ENCODE peak calls at places on chromosomes 6 and 20, in ten cellular contexts. F, N, S, O, X, I, D, E, U and Q are unnamed samples. For H3K4me1, the result is how much of the 10 kb centered on the place peaks cover.

GRCh38 chr6:82080767-82081166 is 166.8 kb downstream of the IBTK start:
- DNase-seq in I (no peak), N (peak), U (no peak), E (no peak), O (no peak), F (no peak), X (peak), S (no peak), D (no peak), Q (no peak)

GRCh38 chr6:130697661-130698535 is 129.3 kb upstream of the SMLR1 start:
- DNase-seq in N (peak), I (no peak), D (peak), U (no peak), O (peak), X (peak), E (no peak), F (no peak), S (peak), Q (peak)

GRCh38 chr6:64732888-64733287 is 974.1 kb downstream of the EYS start:
- DNase-seq in E (no peak), N (no peak), U (no peak), D (no peak), X (no peak), I (no peak), O (peak), S (no peak), F (no peak), Q (no peak)

GRCh38 chr6:161804804-161805203 is 530.9 kb upstream of the AGPAT4 start:
- DNase-seq in O (no peak), E (no peak), U (no peak), X (peak), N (no peak), F (no peak), D (no peak), I (no peak), S (no peak), Q (peak)

GRCh38 chr20:50260480-50261221 is 70.0 kb downstream of the CEBPB start:
- DNase-seq in N (no peak), E (peak), D (no peak), X (no peak), I (no peak), S (no peak), O (no peak), U (no peak), F (peak), Q (no peak)

GRCh38 chr20:36339646-36340592 is 33.8 kb downstream of the DLGAP4 start:
- DNase-seq in E (peak), I (no peak), N (no peak), O (no peak), D (no peak), S (peak), U (no peak), F (peak), X (no peak), Q (no peak)

GRCh38 chr6:2817778-2818443 is 23.8 kb downstream of the SERPINB1 start:
- DNase-seq in U (no peak), E (no peak), F (no peak), N (peak), S (no peak), X (peak), D (no peak), O (no peak), I (no peak), Q (no peak)

GRCh38 chr6:104698979-104699378 is 160.7 kb downstream of the HACE1 start:
- DNase-seq in S (no peak), E (no peak), D (no peak), X (no peak), O (no peak), N (no peak), F (no peak), U (no peak), I (no peak), Q (no peak)

GRCh38 chr6:105191351-105191750 is 11.5 kb upstream of the POPDC3 start:
- DNase-seq in F (no peak), O (no peak), S (no peak), N (peak), U (no peak), E (no peak), I (no peak), X (no peak), D (no peak), Q (no peak)

GRCh38 chr6:1613631-1614447 is 4.1 kb downstream of the FOXC1 start:
- DNase-seq in S (peak), O (peak), N (peak), U (no peak), F (peak), I (no peak), X (no peak), E (peak), D (no peak), Q (peak)

GRCh38 chr6:94670017-94670416 is 907.3 kb upstream of the MANEA start:
- DNase-seq in N (no peak), X (no peak), F (no peak), I (no peak), U (no peak), D (no peak), O (no peak), E (no peak), S (no peak), Q (no peak)

GRCh38 chr20:48846516-48847492 is 19.0 kb upstream of the PREX1 start:
- DNase-seq in D (no peak), S (peak), U (no peak), F (no peak), N (no peak), E (no peak), O (peak), X (peak), I (no peak), Q (peak)

GRCh38 chr6:43954311-43955131 is 172.7 kb downstream of the MRPL14 start:
- DNase-seq in S (peak), F (peak), U (no peak), N (no peak), O (no peak), X (no peak), D (no peak), E (peak), I (no peak), Q (no peak)
- H3K4me1 ChIP-seq in S (under half), F (under half), U (under half), N (under half), O (under half), X (under half), D (under half), E (under half), I (under half), Q (under half)

GRCh38 chr20:21003902-21004301 is 102.3 kb downstream of the LINC00237 start:
- DNase-seq in O (no peak), S (no peak), E (no peak), D (no peak), N (no peak), F (no peak), X (no peak), I (no peak), U (no peak), Q (no peak)

GRCh38 chr20:21008951-21009350 is 97.2 kb downstream of the LINC00237 start:
- DNase-seq in U (no peak), E (no peak), N (no peak), O (no peak), D (no peak), F (no peak), X (no peak), I (no peak), S (no peak), Q (no peak)

GRCh38 chr20:21006611-21007010 is 99.5 kb downstream of the LINC00237 start:
- DNase-seq in F (no peak), E (no peak), O (no peak), X (no peak), N (no peak), I (no peak), D (no peak), U (no peak), S (no peak), Q (no peak)

GRCh38 chr20:21002486-21002885 is 103.7 kb downstream of the LINC00237 start:
- DNase-seq in I (no peak), O (no peak), N (no peak), X (no peak), S (no peak), F (no peak), D (no peak), E (no peak), U (no peak), Q (no peak)

DNA sequence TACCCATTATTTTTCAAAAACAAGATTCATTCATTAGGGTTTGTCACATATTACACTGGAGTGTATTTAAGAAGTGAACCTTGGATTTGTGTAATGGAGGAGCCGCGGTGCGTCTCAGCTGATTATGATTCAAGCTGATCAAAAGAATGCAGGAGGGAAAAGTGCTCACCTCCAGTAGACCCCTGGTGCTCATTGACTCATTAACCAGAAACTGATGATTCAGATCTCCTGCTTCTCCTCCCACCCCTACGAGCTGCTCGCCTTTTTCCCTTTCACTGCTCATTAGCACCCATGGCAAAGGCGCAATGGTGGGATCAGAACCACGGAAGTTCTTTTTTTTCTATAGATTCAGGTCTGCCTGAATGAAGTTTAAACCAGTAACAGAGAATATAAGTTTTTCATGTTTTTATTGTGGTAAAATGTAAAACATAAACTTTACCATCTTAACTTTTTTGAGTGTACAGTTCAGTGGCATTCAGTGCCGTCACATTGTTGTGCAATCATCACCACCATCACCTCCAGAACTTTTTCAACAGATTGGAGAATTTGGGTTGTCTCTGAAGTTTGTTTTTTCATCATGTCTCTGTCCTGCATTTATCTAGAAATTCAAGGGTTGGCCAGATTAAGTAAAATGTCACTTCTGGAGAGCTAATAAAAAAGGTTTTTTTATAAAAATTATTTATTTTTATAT is 101.6 kb downstream of the LINC00237 start:
- DNase-seq in N (no peak), I (no peak), X (no peak), O (no peak), S (no peak), U (no peak), E (no peak), D (no peak), F (no peak), Q (no peak)
- H3K4me1 ChIP-seq in N (under half), I (under half), X (under half), O (under half), S (under half), U (under half), E (under half), D (under half), F (under half), Q (under half)

DNA sequence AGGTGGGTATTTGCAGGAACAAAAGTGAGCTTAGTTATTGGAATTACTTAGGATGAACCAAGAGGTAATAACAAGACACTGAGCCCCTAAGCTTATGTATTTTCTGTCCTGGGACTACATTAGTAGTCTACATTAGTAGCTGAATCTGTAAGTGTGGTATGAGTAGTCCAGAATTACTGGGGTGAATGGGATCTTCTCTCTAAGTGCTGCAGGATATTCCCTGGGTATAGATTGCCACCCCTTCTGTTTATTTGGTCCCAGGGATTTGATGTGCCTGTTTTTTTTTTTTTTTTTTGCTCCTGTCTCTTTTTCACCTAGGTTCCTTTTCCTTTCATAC is 5.9 kb downstream of the CD2AP start:
- DNase-seq in N (no peak), F (no peak), E (no peak), O (no peak), X (no peak), I (no peak), U (no peak), D (no peak), S (no peak), Q (no peak)
- H3K4me1 ChIP-seq in N (under half), F (under half), E (under half), O (under half), X (under half), I (half or more), U (under half), D (under half), S (under half), Q (under half)

GRCh38 chr6:15460110-15460727 is 202.6 kb downstream of the DTNBP1 start:
- DNase-seq in F (no peak), U (no peak), X (no peak), I (no peak), S (no peak), E (no peak), N (no peak), D (no peak), O (no peak), Q (no peak)

GRCh38 chr6:15456422-15456821 is 206.4 kb downstream of the DTNBP1 start:
- DNase-seq in F (no peak), U (no peak), O (no peak), E (no peak), D (no peak), S (no peak), N (no peak), X (no peak), I (no peak), Q (no peak)

GRCh38 chr6:15453622-15454021 is 207.8 kb downstream of the JARID2 start:
- DNase-seq in U (no peak), N (no peak), I (no peak), E (peak), D (peak), O (no peak), F (no peak), S (no peak), X (no peak), Q (no peak)

GRCh38 chr6:15457903-15458530 is 204.8 kb downstream of the DTNBP1 start:
- DNase-seq in F (no peak), N (no peak), O (no peak), D (no peak), S (no peak), I (no peak), X (no peak), U (no peak), E (no peak), Q (no peak)

GRCh38 chr6:15457121-15457646 is 205.6 kb downstream of the DTNBP1 start:
- DNase-seq in E (no peak), N (no peak), I (no peak), F (no peak), O (no peak), X (no peak), S (no peak), U (no peak), D (no peak), Q (no peak)
- H3K4me1 ChIP-seq in E (half or more), N (under half), I (half or more), F (under half), O (half or more), X (under half), S (under half), U (under half), D (under half), Q (under half)

GRCh38 chr6:41871677-41872076 is 23.5 kb downstream of the USP49 start:
- DNase-seq in E (no peak), I (no peak), N (no peak), S (no peak), D (no peak), U (no peak), O (no peak), X (no peak), F (no peak), Q (no peak)
- H3K4me1 ChIP-seq in E (under half), I (under half), N (under half), S (under half), D (under half), U (under half), O (under half), X (under half), F (under half), Q (under half)

GRCh38 chr6:22521035-22521434 is 48.3 kb upstream of the HDGFL1 start:
- DNase-seq in O (no peak), X (no peak), F (no peak), E (no peak), D (no peak), U (no peak), N (no peak), S (no peak), I (no peak), Q (no peak)

GRCh38 chr6:22513667-22514066 is 55.7 kb upstream of the HDGFL1 start:
- DNase-seq in U (no peak), F (no peak), E (no peak), X (no peak), O (no peak), D (no peak), S (no peak), N (no peak), I (no peak), Q (no peak)

DNA sequence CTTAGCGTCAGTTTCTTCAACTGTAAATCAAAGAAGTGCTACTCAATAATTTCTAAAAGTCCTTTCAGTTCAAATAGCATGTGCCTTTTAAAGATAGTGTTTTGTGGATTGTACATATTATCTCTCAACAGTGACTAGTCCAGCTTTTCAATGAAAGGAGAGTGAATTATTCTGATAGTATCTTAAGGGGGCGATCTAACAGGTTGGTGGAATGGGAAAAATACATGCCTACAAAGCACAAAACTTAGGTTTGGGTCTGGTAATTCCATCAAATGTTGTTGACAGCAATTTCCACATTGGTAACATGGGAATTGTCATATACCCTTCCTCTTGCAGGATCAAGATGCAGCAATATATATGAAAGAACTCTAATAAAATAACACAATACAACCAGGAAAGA is 50.1 kb upstream of the HDGFL1 start:
- DNase-seq in I (no peak), N (no peak), E (no peak), O (no peak), X (no peak), S (no peak), D (no peak), F (no peak), U (no peak), Q (no peak)
- H3K4me1 ChIP-seq in I (under half), N (under half), E (under half), O (under half), X (under half), S (under half), D (under half), F (under half), U (under half), Q (under half)

DNA sequence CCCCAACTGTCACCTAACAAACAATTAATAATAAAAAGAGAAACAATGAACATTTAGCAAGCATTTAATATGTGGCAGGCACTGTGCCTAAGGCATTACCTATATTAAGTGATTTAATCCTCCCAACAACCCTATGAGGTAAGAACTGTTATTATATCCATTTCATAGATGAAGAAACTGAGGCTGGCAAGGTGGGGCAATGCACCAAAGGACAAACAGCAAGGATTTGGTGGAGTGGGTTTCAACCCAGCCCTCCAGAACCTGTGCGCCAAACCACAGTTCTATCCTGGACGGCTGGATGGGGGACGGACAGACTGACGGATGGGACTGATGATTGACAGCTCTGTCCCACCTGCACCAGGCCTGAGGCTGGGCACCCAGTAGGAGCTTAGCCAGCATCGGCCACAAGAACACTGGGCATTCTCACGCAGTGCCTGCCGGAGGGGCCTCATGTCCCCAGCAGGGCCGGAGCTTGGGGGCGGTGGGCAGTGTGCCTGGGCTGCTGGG is 24.6 kb downstream of the NOL4L start:
- DNase-seq in O (no peak), I (no peak), D (no peak), E (no peak), S (no peak), N (no peak), U (no peak), F (no peak), X (no peak), Q (no peak)
- H3K4me1 ChIP-seq in O (half or more), I (under half), D (under half), E (under half), S (under half), N (under half), U (under half), F (under half), X (under half), Q (under half)

GRCh38 chr6:98583506-98583905 is 250.9 kb upstream of the POU3F2 start:
- DNase-seq in E (no peak), U (no peak), X (no peak), S (no peak), D (no peak), N (no peak), I (no peak), F (no peak), O (no peak), Q (no peak)
- H3K4me1 ChIP-seq in E (under half), U (under half), X (under half), S (under half), D (under half), N (under half), I (under half), F (under half), O (under half), Q (under half)

GRCh38 chr6:99422912-99423311 is 2.2 kb downstream of the PNISR start:
- DNase-seq in E (no peak), I (no peak), F (no peak), X (no peak), U (no peak), O (no peak), D (no peak), S (no peak), N (no peak), Q (no peak)
- H3K4me1 ChIP-seq in E (half or more), I (half or more), F (under half), X (under half), U (under half), O (under half), D (half or more), S (under half), N (under half), Q (under half)

DNA sequence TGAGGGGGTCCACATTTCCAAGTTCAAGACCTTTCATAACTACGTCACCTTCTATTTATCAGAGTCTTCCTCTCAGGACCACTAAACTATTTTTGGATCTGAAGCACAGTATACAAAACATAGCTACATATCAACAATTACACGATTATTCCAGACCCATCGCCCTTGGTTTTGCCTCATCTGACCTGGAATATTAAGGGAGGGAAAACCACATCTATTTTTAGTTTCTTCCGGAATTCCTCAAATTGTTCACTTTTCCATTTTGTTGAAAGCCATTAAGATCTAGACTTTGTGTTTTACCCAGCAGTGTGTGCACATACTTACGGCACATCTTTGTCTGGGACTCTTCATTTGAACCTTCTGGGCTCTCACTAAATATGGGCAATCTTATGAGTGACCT is 12.0 kb upstream of the ADGRF5 start:
- DNase-seq in D (no peak), I (no peak), F (no peak), X (peak), U (no peak), N (no peak), O (no peak), E (no peak), S (no peak), Q (no peak)
- H3K4me1 ChIP-seq in D (under half), I (under half), F (under half), X (under half), U (under half), N (under half), O (under half), E (under half), S (under half), Q (under half)